ENCODE peak calls at places on chromosome X, in six cellular contexts. I is lung, X is SK-N-SH, A is fibroblast of mammary gland, V is psoas muscle, D is lower leg skin. L is an unnamed sample.

GRCh38 chrX:39667191-39667590 is 430.6 kb downstream of the BCOR start:
- DNase-seq in I (no peak), V (no peak), A (peak), X (no peak), D (no peak), L (no peak)

GRCh38 chrX:155997436-155997835 is at the start of gene IL9R:
- DNase-seq in A (no peak), D (peak), I (no peak), X (no peak), V (no peak), L (no peak)

GRCh38 chrX:139158256-139158655 is 372.3 kb upstream of the F9 start:
- DNase-seq in V (no peak), I (peak), A (no peak), X (no peak), D (no peak), L (no peak)

GRCh38 chrX:47361538-47362511 is 8.6 kb upstream of the ZNF157 start:
- DNase-seq in A (peak), X (peak), I (peak), V (peak), D (peak), L (peak)

GRCh38 chrX:121832446-121832845 is 785.0 kb downstream of the GLUD2 start:
- DNase-seq in V (no peak), X (no peak), D (no peak), A (no peak), I (no peak), L (no peak)

GRCh38 chrX:16436348-16437188 is 213.4 kb upstream of the S100G start:
- DNase-seq in X (peak), V (peak), A (peak), I (peak), D (peak), L (no peak)

GRCh38 chrX:356385-357034 is 30.2 kb downstream of the PPP2R3B start:
- DNase-seq in X (no peak), I (no peak), V (peak), A (peak), D (no peak), L (no peak)

GRCh38 chrX:141652315-141652714 is 46.2 kb downstream of the SPANXD start:
- DNase-seq in V (no peak), A (no peak), X (no peak), I (no peak), D (no peak), L (no peak)

GRCh38 chrX:137428777-137429564 is 137.0 kb upstream of the ZIC3 start:
- DNase-seq in D (no peak), V (no peak), A (no peak), X (no peak), I (no peak), L (no peak)

GRCh38 chrX:100410901-100411801 is 1.1 kb upstream of the PCDH19 start:
- DNase-seq in D (no peak), V (no peak), X (peak), A (no peak), I (no peak), L (no peak)

GRCh38 chrX:55452825-55453124 is 848 bp downstream of the MAGEH1 start:
- DNase-seq in I (no peak), D (no peak), V (no peak), X (peak), A (no peak), L (no peak)

GRCh38 chrX:154091678-154092077 is 5.8 kb downstream of the MECP2 start:
- DNase-seq in I (no peak), X (no peak), D (no peak), A (no peak), V (no peak), L (no peak)

GRCh38 chrX:72461766-72462165 is 110.9 kb downstream of the HDAC8 start:
- DNase-seq in X (no peak), V (no peak), I (no peak), A (peak), D (no peak), L (no peak)

GRCh38 chrX:6849711-6850415 is 297.6 kb upstream of the STS start:
- DNase-seq in I (no peak), X (no peak), A (no peak), D (no peak), V (no peak), L (no peak)

GRCh38 chrX:138026211-138026610 is 460.3 kb downstream of the ZIC3 start:
- DNase-seq in X (peak), I (no peak), A (peak), V (no peak), D (no peak), L (no peak)

GRCh38 chrX:85993539-85994197 is 53.7 kb downstream of the CHM start:
- DNase-seq in D (no peak), V (no peak), A (peak), X (no peak), I (no peak), L (no peak)

GRCh38 chrX:38220024-38220935 is at the start of gene SRPX:
- DNase-seq in D (peak), X (peak), I (no peak), A (peak), V (peak), L (no peak)

GRCh38 chrX:30957753-30958152 is 68.7 kb upstream of the TAB3 start:
- DNase-seq in A (peak), D (no peak), X (no peak), I (no peak), V (no peak), L (no peak)

GRCh38 chrX:25721564-25721963 is 416.6 kb upstream of the MAGEB18 start:
- DNase-seq in D (no peak), X (no peak), I (no peak), V (no peak), A (peak), L (no peak)

GRCh38 chrX:23816179-23816578 is 33.2 kb downstream of the SAT1 start:
- DNase-seq in I (no peak), D (no peak), V (no peak), A (no peak), X (no peak), L (no peak)

GRCh38 chrX:24988314-24988713 is 27.5 kb downstream of the ARX start:
- DNase-seq in V (no peak), D (no peak), A (no peak), I (no peak), X (no peak), L (no peak)

GRCh38 chrX:86806786-86807185 is 658.5 kb downstream of the DACH2 start:
- DNase-seq in X (peak), D (no peak), I (no peak), A (peak), V (no peak), L (no peak)

GRCh38 chrX:151982217-151982616 is 7.7 kb upstream of the GABRE start:
- DNase-seq in V (no peak), D (no peak), I (no peak), A (peak), X (no peak), L (no peak)

GRCh38 chrX:17644001-17644400 is 93.3 kb upstream of the SCML1 start:
- DNase-seq in D (no peak), I (no peak), V (no peak), X (no peak), A (no peak), L (no peak)

GRCh38 chrX:11929476-11929875 is 171.4 kb downstream of the MSL3 start:
- DNase-seq in D (no peak), X (no peak), A (peak), I (no peak), V (no peak), L (no peak)

GRCh38 chrX:74585766-74586165 is 28.7 kb downstream of the RLIM start:
- DNase-seq in I (no peak), D (no peak), A (no peak), V (no peak), X (no peak), L (no peak)

GRCh38 chrX:37825225-37825842 is 22.0 kb downstream of the DYNLT3 start:
- DNase-seq in V (no peak), A (peak), I (peak), X (peak), D (no peak), L (no peak)

GRCh38 chrX:154401918-154402621 is 3.9 kb downstream of the RPL10 start:
- DNase-seq in X (no peak), I (no peak), A (no peak), D (no peak), V (no peak), L (no peak)

GRCh38 chrX:76184276-76184675 is 11.4 kb downstream of the PBDC1 start:
- DNase-seq in I (no peak), A (no peak), X (no peak), V (no peak), D (no peak), L (no peak)

GRCh38 chrX:123713841-123714240 is 19.0 kb downstream of the THOC2 start:
- DNase-seq in V (no peak), A (no peak), X (no peak), D (no peak), I (no peak), L (no peak)

GRCh38 chrX:24298191-24298590 is 15.7 kb downstream of the SUPT20HL2 start:
- DNase-seq in V (no peak), I (no peak), A (peak), X (peak), D (peak), L (no peak)

GRCh38 chrX:42855262-42855661 is 77.3 kb upstream of the PPP1R2C start:
- DNase-seq in X (no peak), V (no peak), D (no peak), A (no peak), I (no peak), L (no peak)

GRCh38 chrX:110044531-110045249 is 41.8 kb downstream of the TMEM164 start:
- DNase-seq in I (no peak), X (no peak), A (no peak), V (no peak), D (no peak), L (no peak)

GRCh38 chrX:110045421-110045820 is 42.5 kb downstream of the TMEM164 start:
- DNase-seq in V (no peak), X (no peak), D (no peak), I (no peak), A (no peak), L (no peak)

GRCh38 chrX:110046971-110047370 is 44.1 kb downstream of the TMEM164 start:
- DNase-seq in X (no peak), I (no peak), D (no peak), V (no peak), A (no peak), L (no peak)

GRCh38 chrX:110049096-110049495 is 46.2 kb downstream of the TMEM164 start:
- DNase-seq in V (no peak), D (no peak), A (no peak), X (no peak), I (no peak), L (no peak)

DNA sequence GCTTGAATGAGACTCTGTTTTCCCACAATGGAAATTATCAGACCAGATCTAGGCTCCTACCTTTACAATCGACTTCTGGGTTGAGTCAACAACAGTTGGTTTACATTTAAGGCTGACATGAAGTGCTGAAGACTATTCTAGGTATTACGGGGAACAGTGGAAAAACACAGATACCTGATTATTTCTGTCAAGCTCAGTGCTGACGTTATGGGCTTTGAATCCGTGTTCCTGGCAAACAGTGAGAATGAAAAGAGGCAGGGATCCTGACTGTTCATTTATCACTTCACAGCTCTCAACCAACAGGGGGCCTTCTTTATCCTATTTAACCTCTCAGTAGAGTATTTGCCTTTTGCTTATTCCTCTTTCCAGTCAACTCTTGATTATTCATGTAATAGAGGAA is 43.1 kb downstream of the TMEM164 start:
- DNase-seq in D (no peak), I (no peak), V (no peak), A (peak), X (no peak), L (no peak)
- TF ChIP-seq CTCF in D (no peak), I (no peak), V (no peak), A (peak), X (peak), L (no peak)

GRCh38 chrX:2462780-2463179 is 38.0 kb downstream of the DHRSX start:
- DNase-seq in X (no peak), V (no peak), A (no peak), D (no peak), I (no peak), L (no peak)

GRCh38 chrX:2457289-2458133 is 43.3 kb downstream of the DHRSX start:
- DNase-seq in X (no peak), D (no peak), V (no peak), I (no peak), A (no peak), L (no peak)

GRCh38 chrX:2461711-2462016 is 39.1 kb downstream of the DHRSX start:
- DNase-seq in V (no peak), A (no peak), D (no peak), X (no peak), I (no peak), L (no peak)

GRCh38 chrX:2452799-2453198 is 48.0 kb downstream of the DHRSX start:
- DNase-seq in A (no peak), D (no peak), I (no peak), X (no peak), V (no peak), L (no peak)

GRCh38 chrX:2458309-2458708 is 42.5 kb downstream of the DHRSX start:
- DNase-seq in V (no peak), A (no peak), X (no peak), D (no peak), I (no peak), L (no peak)
- TF ChIP-seq CTCF in V (no peak), A (no peak), X (no peak), D (no peak), I (no peak), L (no peak)

DNA sequence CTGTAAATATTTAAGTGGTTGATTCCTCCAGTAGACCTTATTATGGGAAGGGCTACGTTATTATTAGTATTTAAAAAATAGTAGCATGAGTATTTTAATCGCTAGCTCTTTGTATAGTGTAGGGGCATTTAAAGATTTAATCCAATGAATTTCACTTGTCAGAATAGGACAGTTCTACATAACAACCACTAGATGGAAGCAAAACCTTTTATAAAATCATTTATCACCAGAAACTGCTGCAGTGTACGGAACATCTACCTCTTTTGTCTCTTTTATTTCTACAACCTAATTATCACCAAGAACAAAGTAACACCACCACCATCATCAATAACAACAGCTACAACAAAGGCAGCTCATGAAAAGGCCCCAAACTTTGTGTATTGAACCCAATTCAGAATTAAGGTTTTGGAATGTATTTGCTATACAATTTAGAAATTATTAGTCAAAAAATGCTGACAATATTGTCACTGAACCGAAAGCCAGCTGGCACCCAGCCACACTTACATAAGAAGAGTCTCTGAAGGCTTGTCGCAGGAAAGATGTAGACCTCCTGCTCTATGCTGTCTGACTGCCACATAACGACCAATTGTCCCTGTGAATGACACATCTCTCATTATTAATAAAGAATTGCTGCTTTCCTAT is 260.9 kb upstream of the RPS6KA3 start:
- DNase-seq in X (peak), I (no peak), A (peak), V (peak), D (no peak), L (no peak)
- TF ChIP-seq CTCF in X (peak), I (peak), A (peak), V (peak), D (no peak), L (peak)

GRCh38 chrX:50903387-50904027 is 7.0 kb upstream of the BMP15 start:
- DNase-seq in V (no peak), A (peak), X (peak), I (no peak), D (no peak), L (no peak)
- TF ChIP-seq CTCF in V (peak), A (peak), X (peak), I (peak), D (no peak), L (peak)

GRCh38 chrX:8784162-8784561 is 17.0 kb downstream of the FAM9A start:
- DNase-seq in A (no peak), D (peak), X (no peak), I (no peak), V (no peak), L (no peak)

GRCh38 chrX:8783100-8784098 is 17.8 kb downstream of the FAM9A start:
- DNase-seq in D (no peak), I (peak), X (peak), A (peak), V (no peak), L (no peak)

GRCh38 chrX:8782595-8782994 is 18.6 kb downstream of the FAM9A start:
- DNase-seq in D (no peak), V (no peak), A (no peak), I (no peak), X (no peak), L (no peak)
- TF ChIP-seq CTCF in D (no peak), V (no peak), A (no peak), I (no peak), X (no peak), L (no peak)

DNA sequence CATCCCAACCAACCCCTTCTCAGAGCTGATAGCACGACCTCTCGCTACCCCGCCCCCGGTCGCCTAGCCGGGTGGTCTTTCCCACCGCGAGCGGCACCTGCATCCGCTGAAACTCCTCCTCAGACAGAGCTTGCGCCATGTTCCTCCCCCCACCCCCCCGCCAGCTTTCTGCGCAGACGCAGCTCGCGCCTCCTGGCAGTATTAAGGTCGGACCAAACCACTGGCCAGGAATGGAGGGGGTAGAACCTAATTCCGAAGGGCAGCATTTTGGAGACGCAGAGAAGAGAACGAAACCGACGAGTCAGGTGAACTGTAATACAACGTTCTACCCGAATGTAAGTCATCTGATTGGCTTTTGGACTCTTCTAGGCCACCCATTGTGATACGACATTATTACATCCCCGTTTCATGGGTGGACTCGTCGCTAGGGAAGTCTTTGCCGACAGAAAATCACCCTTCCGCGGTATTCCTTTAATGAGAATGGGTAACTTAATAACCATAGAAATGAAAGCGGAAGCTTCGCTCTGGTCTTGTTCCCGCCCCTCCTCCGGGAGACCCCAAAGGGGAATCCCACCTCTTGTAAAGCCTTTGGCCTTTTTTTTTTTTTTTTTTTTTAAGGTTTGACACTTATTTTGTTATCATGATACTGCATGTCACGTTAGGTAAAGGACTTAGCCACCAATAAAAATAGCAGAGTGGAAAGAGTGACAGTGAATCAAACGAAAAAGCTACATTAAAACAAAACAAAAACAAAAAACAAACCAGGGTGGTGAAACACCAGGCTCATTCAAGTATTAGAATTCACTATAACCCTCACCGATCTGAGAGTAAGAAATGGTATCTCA is at the start of gene GRIPAP1:
- DNase-seq in A (peak), V (peak), X (peak), D (peak), I (peak), L (peak)
- TF ChIP-seq CTCF in A (no peak), V (no peak), X (no peak), D (no peak), I (no peak), L (no peak)

GRCh38 chrX:14006489-14006888 is 23.2 kb downstream of the GEMIN8 start:
- DNase-seq in D (no peak), X (no peak), A (no peak), V (no peak), I (no peak), L (no peak)
- TF ChIP-seq CTCF in D (no peak), X (no peak), A (no peak), V (no peak), I (no peak), L (no peak)

GRCh38 chrX:110420771-110421498 is 62.3 kb downstream of the RTL9 start:
- DNase-seq in X (no peak), V (no peak), A (peak), I (no peak), D (no peak), L (no peak)
- TF ChIP-seq CTCF in X (peak), V (peak), A (peak), I (no peak), D (no peak), L (no peak)